ENCODE peak calls at places on chromosome 4, in six cellular contexts. I is nephron progenitor cell; C is cardiac muscle cell; R is glutamatergic neuron; K is CD8-positive, alpha-beta memory T cell; B is choroid plexus epithelial cell. A is an unnamed sample.
A peak's percentile ranks its signal among the peaks of the same experiment; 100 is the strongest.

GRCh38 chr4:89625599-89626293 is 211.2 kb downstream of the SNCA start:
- DNase-seq in I (no peak), C (no peak), B (no peak), K (no peak), R (no peak), A (no peak)

GRCh38 chr4:154707877-154708276 is 35.9 kb upstream of the LRAT start:
- DNase-seq in I (no peak), K (no peak), B (no peak), C (no peak), R (no peak), A (no peak)

GRCh38 chr4:128287159-128287870 is at the start of gene PGRMC2:
- DNase-seq in R (no peak), K (no peak), C (no peak), I (no peak), B (peak; percentile 63), A (no peak)

GRCh38 chr4:61200991-61201526 is 933 bp downstream of the ADGRL3 start:
- DNase-seq in K (no peak), I (peak; percentile 46), B (peak; percentile 52), C (peak; percentile 66), R (peak; percentile 53), A (no peak)

GRCh38 chr4:88891636-88892035 is 165.3 kb downstream of the FAM13A start:
- DNase-seq in C (no peak), B (peak; percentile 12), K (no peak), R (no peak), I (no peak), A (no peak)

GRCh38 chr4:94634266-94634665 is 123.5 kb upstream of the BMPR1B start:
- DNase-seq in K (no peak), I (no peak), B (peak; percentile 50), C (no peak), R (no peak), A (no peak)

GRCh38 chr4:187666634-187667033 is 328.9 kb upstream of the ZFP42 start:
- DNase-seq in C (no peak), K (no peak), I (no peak), B (no peak), R (no peak), A (no peak)

GRCh38 chr4:7194251-7195137 is 2.2 kb downstream of the SORCS2 start:
- DNase-seq in I (peak; percentile 60), B (peak; percentile 40), K (no peak), C (peak; percentile 54), R (peak; percentile 74), A (no peak)

GRCh38 chr4:3747582-3747906 is 18.6 kb upstream of the ADRA2C start:
- DNase-seq in K (no peak), C (peak; percentile 49), I (peak; percentile 73), B (peak; percentile 6), R (peak; percentile 56), A (no peak)

GRCh38 chr4:6270691-6271121 is 1.1 kb downstream of the WFS1 start:
- DNase-seq in B (peak; percentile 49), R (no peak), C (no peak), I (no peak), K (no peak), A (no peak)